ENCODE peak calls at places on chromosomes 11 and 22, in four cellular contexts. I, H, Q and A are unnamed samples.

GRCh38 chr11:11349051-11349450 is 4.0 kb downstream of the CSNK2A3 start:
- DNase-seq in Q (no peak), H (no peak), I (no peak), A (no peak)

GRCh38 chr22:22849640-22850610 is 37.7 kb upstream of the IGLL5 start:
- DNase-seq in H (no peak), I (no peak), Q (no peak), A (no peak)

GRCh38 chr11:73199446-73199845 is 18.6 kb upstream of the P2RY2 start:
- DNase-seq in H (no peak), Q (no peak), I (no peak), A (no peak)

GRCh38 chr22:47592791-47593190 is 830.3 kb downstream of the TBC1D22A start:
- DNase-seq in I (no peak), H (no peak), Q (no peak), A (no peak)

GRCh38 chr11:32982626-32983025 is 33.1 kb upstream of the DEPDC7 start:
- DNase-seq in Q (no peak), H (no peak), I (no peak), A (no peak)

GRCh38 chr22:31083923-31084810 is 3.0 kb downstream of the SMTN start:
- DNase-seq in I (no peak), Q (no peak), H (no peak), A (no peak)

GRCh38 chr11:2686360-2687222 is 13.2 kb downstream of the KCNQ1OT1 start:
- DNase-seq in H (no peak), I (no peak), Q (no peak), A (no peak)

GRCh38 chr22:41517172-41518047 is 26.9 kb downstream of the POLR3H start:
- DNase-seq in H (no peak), Q (peak; percentile 98), I (no peak), A (peak; percentile 46)

GRCh38 chr22:47497666-47498065 is 735.2 kb downstream of the TBC1D22A start:
- DNase-seq in I (no peak), H (no peak), Q (no peak), A (no peak)

GRCh38 chr11:62501432-62501891 is 45.1 kb downstream of the AHNAK start:
- DNase-seq in Q (no peak), I (no peak), H (no peak), A (peak; percentile 26)

GRCh38 chr11:86977441-86978050 is 22.4 kb upstream of the FZD4 start:
- DNase-seq in I (no peak), H (no peak), Q (no peak), A (no peak)

GRCh38 chr11:4093519-4094347 is 866 bp upstream of the RRM1 start:
- DNase-seq in Q (no peak), I (peak; percentile 25), H (no peak), A (no peak)

GRCh38 chr11:72037554-72038311 is 39.0 kb downstream of the IL18BP start:
- DNase-seq in H (no peak), I (no peak), Q (no peak), A (no peak)

GRCh38 chr11:110907629-110908028 is 195.4 kb upstream of the ARHGAP20 start:
- DNase-seq in H (no peak), Q (no peak), I (no peak), A (peak; percentile 98)

GRCh38 chr22:49663823-49664222 is 163.8 kb downstream of the BRD1 start:
- DNase-seq in Q (peak; percentile 30), H (no peak), I (no peak), A (no peak)

GRCh38 chr11:76629133-76629852 is 41.3 kb downstream of the LRRC32 start:
- DNase-seq in H (peak; percentile 38), Q (no peak), I (no peak), A (peak; percentile 75)

GRCh38 chr11:130189492-130190210 is 30.1 kb downstream of the ST14 start:
- DNase-seq in I (peak; percentile 29), Q (no peak), H (no peak), A (no peak)
- TF ChIP-seq POLR2A in I (no peak), Q (no peak), H (no peak), A (no peak)

GRCh38 chr22:17974087-17974486 is 50.3 kb downstream of the MICAL3 start:
- DNase-seq in Q (no peak), I (no peak), H (no peak), A (no peak)
- H3K9me3 ChIP-seq in Q (no peaks in the 10 kb centered on the region), I (no peaks in the 10 kb centered on the region), H (no peaks in the 10 kb centered on the region), A (no peaks in the 10 kb centered on the region)

GRCh38 chr11:119352857-119353260 is 6.4 kb upstream of the MFRP start:
- DNase-seq in H (no peak), I (peak; percentile 65), Q (no peak), A (no peak)
- TF ChIP-seq CHD1 in H (no peak), I (no peak), Q (no peak), A (no peak)

GRCh38 chr22:38503021-38503420 is 3.1 kb downstream of the DDX17 start:
- DNase-seq in Q (no peak), H (no peak), I (no peak), A (no peak)

GRCh38 chr22:38504731-38505594 is 1.1 kb downstream of the DDX17 start:
- DNase-seq in Q (no peak), I (no peak), H (no peak), A (peak; percentile 48)

GRCh38 chr22:38501797-38502672 is 4.1 kb downstream of the DDX17 start:
- DNase-seq in Q (no peak), H (no peak), I (no peak), A (no peak)

GRCh38 chr22:38505595-38506117 is 455 bp downstream of the DDX17 start:
- DNase-seq in I (peak; percentile 81), Q (no peak), H (no peak), A (peak; percentile 46)

DNA sequence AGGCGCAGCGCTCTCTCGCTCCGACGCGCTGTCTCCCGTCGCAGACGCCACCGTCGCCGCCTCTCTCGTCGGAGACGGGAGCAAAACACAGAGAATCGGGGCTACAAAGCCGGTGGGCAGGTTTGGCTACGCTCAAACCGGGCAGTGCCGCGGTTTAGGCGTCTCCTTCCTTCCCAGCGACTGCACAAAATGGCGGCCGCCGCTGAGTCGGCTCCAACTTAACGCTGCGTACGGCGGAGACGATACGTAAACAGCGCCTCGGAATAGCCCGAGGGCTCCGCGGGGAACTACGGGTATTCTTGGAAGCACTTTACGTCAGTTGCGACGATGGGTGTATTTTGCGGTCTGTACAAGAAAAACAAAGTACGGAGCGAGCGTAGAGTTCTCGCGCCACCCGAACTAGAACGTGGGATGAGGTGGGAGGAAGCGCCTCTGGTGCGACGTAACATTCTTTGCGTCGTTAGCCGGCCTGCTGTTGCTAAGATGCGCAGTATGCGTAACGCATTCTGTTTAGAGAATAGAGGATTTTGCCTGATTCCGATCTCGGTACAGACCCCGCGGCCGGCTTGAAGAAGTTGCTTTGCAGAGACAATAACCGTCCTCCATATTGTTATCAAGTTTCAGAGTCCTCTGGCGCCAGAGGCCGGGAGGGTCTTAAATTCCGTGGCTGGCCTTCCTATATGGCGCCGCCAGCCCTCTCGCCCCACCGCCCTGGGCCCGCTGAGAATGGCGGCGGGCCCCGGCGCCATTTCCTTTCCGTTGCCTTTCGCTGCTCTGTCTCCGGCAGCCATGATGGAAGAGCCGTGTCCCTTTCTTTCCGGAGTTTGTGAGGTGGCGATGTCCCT is at the start of gene DDX17:
- DNase-seq in H (peak; percentile 92), I (peak; percentile 77), Q (peak; percentile 96), A (peak; percentile 97)
- TF ChIP-seq POLR2A in H (peak; percentile 84), I (peak; percentile 87), Q (peak; percentile 92), A (peak; percentile 94)

DNA sequence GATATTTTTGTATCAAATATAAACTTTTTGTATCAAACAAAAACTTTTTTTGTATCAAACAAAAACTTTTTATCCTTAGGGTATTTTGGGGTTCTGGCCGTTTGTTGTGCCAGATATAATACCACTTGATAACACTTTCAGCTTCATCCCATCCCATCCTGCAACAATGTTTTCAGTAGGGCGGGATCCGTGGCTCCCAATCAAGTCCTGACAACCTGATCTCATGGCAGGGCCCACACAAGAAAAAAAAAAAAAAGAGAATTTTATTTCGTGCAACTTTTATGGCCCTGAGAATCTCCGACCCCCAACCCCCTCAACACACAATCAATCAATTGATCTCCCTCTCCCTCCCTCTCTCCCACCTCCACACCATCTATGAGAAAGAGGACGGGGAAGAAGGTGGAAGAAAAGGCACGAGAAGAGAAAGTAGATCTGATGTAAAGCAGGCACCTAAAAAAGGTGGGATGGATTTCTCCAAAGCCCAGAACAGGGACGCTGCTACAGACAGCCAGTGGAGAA is 4749.6 kb upstream of the OR11H1 start:
- DNase-seq in H (no peak), I (no peak), Q (no peak), A (no peak)
- H3K9me3 ChIP-seq in H (no peaks in the 10 kb centered on the region), I (no peaks in the 10 kb centered on the region), Q (peaks cover 80% of the 10 kb centered on the region), A (peaks cover 38% of the 10 kb centered on the region)

DNA sequence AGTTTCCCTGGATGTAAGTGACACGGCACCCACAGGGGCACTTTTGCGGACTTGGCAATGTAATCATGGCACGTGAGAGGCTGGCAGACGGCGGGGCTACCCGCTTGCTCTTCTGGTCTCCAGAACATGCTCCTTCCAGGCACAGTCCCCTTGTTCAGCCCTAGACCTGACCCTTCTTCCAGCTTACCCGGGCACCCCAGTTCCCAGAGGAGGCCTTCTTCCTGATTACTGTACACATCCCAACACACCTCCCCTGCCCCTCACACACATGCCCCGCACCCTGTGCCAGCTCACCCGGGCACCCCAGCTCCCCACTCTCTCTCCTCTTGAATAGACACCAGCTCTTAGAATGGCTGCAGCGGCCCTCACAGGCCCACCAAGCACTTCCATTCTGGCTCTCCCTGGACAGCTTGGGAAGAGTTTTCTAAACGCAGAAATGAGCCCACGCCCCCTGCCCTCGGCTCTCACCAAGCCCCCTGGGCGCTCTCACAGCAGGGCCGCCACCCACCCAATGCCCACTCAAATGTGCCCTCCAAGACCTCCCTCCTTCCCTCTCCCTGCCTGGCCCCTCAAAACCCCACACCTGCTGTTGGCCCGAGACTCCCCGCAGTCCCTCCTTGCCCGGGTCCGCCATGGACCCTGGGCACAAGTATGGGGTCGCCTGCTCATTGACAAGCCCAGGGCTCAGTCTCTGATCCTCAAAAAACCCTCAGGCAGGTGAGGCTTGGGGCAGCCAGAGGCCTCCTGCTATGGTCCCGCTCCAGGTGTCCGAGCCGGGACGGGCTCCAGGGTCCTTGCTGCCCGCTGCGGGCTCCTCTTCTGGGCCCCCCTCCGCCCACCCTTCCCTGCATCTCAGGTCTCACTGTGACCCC is 88.5 kb downstream of the WNT7B start:
- DNase-seq in H (no peak), Q (no peak), I (no peak), A (no peak)
- TF ChIP-seq CHD1 in H (no peak), Q (no peak), I (no peak), A (no peak)

DNA sequence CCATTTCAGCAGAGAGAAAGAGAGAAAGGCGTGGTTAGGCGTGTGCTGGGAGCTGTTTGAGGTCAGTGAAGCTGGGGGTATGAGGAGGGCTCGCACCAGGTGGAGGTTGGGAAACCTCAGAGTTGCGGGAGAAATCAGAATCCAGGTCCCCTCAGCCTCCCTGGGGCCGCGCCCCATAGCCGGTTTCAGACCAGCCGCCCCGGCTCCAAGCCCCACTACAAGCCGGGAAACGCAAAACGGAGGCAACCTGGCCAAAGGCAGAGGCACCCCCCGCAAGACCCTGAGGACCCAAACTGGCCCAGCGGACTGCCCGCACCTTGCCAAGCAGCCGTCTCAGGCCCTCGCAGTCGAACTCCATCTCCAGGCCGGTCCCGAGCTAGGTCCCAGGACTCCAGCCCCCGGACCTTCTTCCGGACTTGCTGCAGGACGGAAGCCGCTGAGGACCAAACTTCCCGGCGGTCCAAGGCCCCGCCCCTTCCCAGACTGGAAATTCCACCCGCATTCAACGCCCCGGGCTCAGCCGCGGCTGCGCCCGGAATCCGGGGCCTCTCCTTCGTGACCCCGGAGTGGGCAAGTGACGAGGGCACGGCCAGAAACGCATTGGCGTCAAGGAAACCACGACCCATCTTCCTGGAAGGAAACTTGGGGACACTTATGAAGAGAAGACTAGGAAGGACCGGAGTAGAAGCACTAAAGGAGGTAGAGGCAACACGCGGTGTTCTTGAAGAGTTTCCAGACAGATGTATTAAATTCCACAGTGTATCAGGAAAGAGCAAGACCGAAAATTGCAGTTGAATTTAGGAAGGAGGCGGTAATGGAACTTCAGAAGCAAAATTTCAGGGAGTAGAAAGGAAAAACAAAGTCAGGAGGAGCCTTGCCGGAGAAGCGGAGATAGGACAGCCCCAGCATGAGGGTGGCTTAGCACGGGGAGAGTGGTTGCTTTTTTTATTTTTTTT is at the start of gene UEVLD:
- DNase-seq in H (peak; percentile 31), Q (peak; percentile 89), I (peak; percentile 94), A (peak; percentile 89)
- TF ChIP-seq POLR2A in H (peak; percentile 85), Q (peak; percentile 82), I (peak; percentile 83), A (peak; percentile 71)